ENCODE peak calls at places on chromosome 6, in seven cellular contexts. J is kidney, B is mammary epithelial cell, G is heart left ventricle, M is HCT116, K is cardiac muscle cell, C is WERI-Rb-1. R is an unnamed sample.

GRCh38 chr6:30100585-30101422 is 12.1 kb downstream of the TRIM31 start:
- DNase-seq in M (no peak), C (peak; percentile 27), K (peak; percentile 7), G (peak; percentile 54), J (peak; percentile 84), B (peak; percentile 54), R (no peak)

GRCh38 chr6:127457444-127458064 is 1.6 kb downstream of the KIAA0408 start:
- DNase-seq in C (no peak), J (no peak), B (peak; percentile 6), M (no peak), G (no peak), K (no peak), R (peak; percentile 79)

GRCh38 chr6:219641-220198 is 72.6 kb upstream of the DUSP22 start:
- DNase-seq in K (no peak), G (peak; percentile 62), B (no peak), M (no peak), C (no peak), J (no peak), R (peak; percentile 20)

GRCh38 chr6:157143171-157143884 is 180.0 kb downstream of the TMEM242 start:
- DNase-seq in G (no peak), C (no peak), J (no peak), B (no peak), M (no peak), K (peak; percentile 56), R (no peak)

GRCh38 chr6:163823577-163823976 is 409.1 kb downstream of the QKI start:
- DNase-seq in G (no peak), J (no peak), M (no peak), K (no peak), C (no peak), B (no peak), R (no peak)

GRCh38 chr6:109182590-109182989 is 87.3 kb downstream of the CEP57L1 start:
- DNase-seq in K (no peak), B (no peak), J (no peak), G (no peak), C (no peak), M (no peak), R (no peak)

GRCh38 chr6:149592983-149593382 is 26.8 kb downstream of the GINM1 start:
- DNase-seq in G (no peak), K (no peak), J (no peak), C (no peak), M (no peak), B (no peak), R (no peak)

GRCh38 chr6:32692019-32692418 is 25.6 kb upstream of the HLA-DQB1 start:
- DNase-seq in C (peak; percentile 86), G (no peak), J (no peak), B (peak; percentile 45), K (peak; percentile 19), M (peak; percentile 42), R (peak; percentile 22)

GRCh38 chr6:27025351-27025750 is 222.2 kb upstream of the PRSS16 start:
- DNase-seq in M (no peak), C (no peak), G (no peak), J (no peak), B (no peak), K (no peak), R (no peak)

GRCh38 chr6:27023664-27024063 is 223.8 kb upstream of the PRSS16 start:
- DNase-seq in M (no peak), K (no peak), J (no peak), C (no peak), B (no peak), G (no peak), R (no peak)

GRCh38 chr6:27016689-27017088 is 230.8 kb upstream of the PRSS16 start:
- DNase-seq in J (no peak), C (no peak), K (no peak), M (no peak), G (no peak), B (no peak), R (no peak)

GRCh38 chr6:27020553-27020880 is 227.0 kb upstream of the PRSS16 start:
- DNase-seq in C (no peak), B (no peak), J (no peak), K (no peak), G (no peak), M (no peak), R (no peak)

DNA sequence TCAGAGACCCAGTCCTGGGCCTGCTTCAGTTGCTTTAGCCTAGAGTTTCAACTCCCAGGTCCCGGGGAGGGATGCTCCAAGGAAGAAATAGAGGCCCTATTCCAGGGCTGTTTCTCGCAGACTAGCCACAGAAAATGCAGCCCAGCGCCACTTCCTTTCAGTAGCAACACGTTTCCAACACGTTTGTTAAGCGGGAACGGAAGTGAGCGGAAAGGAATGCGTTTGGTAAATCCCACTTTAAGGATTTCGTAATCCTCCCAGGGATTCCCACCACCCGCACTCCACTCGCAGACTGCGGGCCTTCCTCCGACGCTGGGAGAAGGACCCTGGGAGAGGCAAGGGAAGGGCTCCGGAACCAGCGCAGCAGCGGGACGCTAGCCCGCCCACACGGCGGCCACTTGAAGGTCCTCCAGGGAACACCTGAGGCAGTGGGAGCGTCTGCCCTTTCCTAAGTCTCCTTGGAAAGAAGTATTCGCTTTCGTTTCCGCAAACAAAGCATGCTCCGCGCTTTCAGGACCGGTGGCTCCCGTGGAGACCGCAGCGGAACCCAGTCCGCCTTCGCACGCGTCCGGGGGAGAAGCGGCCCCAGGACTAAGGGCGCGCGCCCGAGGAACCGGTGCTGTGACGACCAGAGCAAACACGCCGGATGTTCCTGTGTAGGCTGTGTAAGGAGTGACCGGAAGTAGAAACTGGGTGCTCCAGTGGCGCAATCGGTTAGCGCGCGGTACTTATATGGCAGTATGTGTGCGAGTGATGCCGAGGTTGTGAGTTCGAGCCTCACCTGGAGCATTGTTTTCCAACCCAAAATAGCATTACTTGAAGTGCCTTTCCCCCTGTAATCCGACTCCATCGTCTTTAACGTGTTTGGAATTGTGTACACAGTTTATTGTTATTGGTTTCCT is 227.6 kb upstream of the PRSS16 start:
- DNase-seq in J (peak; percentile 94), B (peak; percentile 90), K (peak; percentile 82), C (peak; percentile 69), M (peak; percentile 81), G (peak; percentile 86), R (peak; percentile 78)
- H3K27ac ChIP-seq in J (peak overlapping the region; percentile 79), B (peak overlapping the region; percentile 81), K (peak overlapping the region; percentile 98), C (peak overlapping the region; percentile 39), M (peak overlapping the region; percentile 71), G (peak overlapping the region; percentile 93), R (peak overlapping the region; percentile 60)

DNA sequence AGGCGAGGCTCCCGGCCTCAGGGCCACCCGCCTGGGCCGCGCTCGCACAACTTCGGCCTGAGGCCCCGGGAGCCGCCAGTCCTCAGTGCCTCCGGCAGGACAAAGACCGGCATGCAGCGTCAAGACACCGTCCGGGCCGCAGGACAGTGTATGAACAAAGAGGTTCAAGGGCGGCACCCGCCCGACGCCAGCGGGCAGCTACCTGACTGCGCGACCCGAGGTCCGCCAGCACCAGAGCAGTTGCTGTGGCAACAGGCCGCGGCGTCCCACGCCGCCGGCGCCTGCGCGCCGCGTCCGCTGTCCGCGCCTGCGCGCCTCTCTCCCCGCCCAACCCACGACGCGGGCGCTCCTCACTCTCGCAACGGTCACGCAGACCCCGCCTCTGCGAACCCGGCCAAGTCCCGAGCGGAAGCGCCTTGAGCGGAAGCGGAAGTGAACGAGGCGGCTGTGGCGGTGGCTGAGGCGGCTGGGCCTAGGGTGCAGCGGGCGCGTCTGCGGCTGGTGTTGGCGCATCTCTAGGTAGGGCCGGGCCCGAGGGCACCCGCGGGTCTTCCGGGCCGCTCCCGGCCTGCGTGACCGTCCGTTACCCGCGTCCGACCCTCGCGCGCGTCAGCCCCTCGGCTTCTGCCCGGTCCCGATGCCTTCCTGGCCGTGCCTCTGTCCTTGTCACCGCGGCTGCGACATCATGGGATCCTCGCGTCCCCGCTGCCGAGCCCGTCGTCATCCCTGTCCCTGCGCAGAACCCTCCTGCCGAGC is at the start of gene FAM120B:
- DNase-seq in K (peak; percentile 95), C (peak; percentile 95), J (peak; percentile 99), B (peak; percentile 93), M (peak; percentile 86), G (peak; percentile 97), R (peak; percentile 98)
- TF ChIP-seq CTCF in K (no peak), C (no peak), J (no peak), B (no peak), M (no peak), G (no peak), R (no peak)

GRCh38 chr6:81896561-81896960 is 144.1 kb upstream of the TENT5A start:
- DNase-seq in C (no peak), B (no peak), J (no peak), G (no peak), K (no peak), M (no peak), R (no peak)

GRCh38 chr6:81901589-81901988 is 149.1 kb upstream of the TENT5A start:
- DNase-seq in J (no peak), K (peak; percentile 42), G (peak; percentile 33), B (no peak), M (no peak), C (no peak), R (no peak)

GRCh38 chr6:81895511-81896185 is 143.2 kb upstream of the TENT5A start:
- DNase-seq in G (no peak), B (no peak), J (no peak), M (no peak), K (no peak), C (no peak), R (peak; percentile 17)

GRCh38 chr6:81897793-81898192 is 145.3 kb upstream of the TENT5A start:
- DNase-seq in G (no peak), M (no peak), C (no peak), K (no peak), B (no peak), J (no peak), R (no peak)

GRCh38 chr6:81900616-81901015 is 148.1 kb upstream of the TENT5A start:
- DNase-seq in M (no peak), K (no peak), G (no peak), C (no peak), B (no peak), J (no peak), R (no peak)
- H3K27ac ChIP-seq in M (no peak overlapping the region), K (no peak overlapping the region), G (no peak overlapping the region), C (no peak overlapping the region), B (no peak overlapping the region), J (no peak overlapping the region), R (no peak overlapping the region)

GRCh38 chr6:155765275-155766194 is 309.9 kb upstream of the NOX3 start:
- DNase-seq in B (peak; percentile 19), C (no peak), M (no peak), G (no peak), K (no peak), J (no peak), R (peak; percentile 57)
- TF ChIP-seq CTCF in B (no peak), C (no peak), M (no peak), G (no peak), K (no peak), J (no peak), R (peak; percentile 33)

DNA sequence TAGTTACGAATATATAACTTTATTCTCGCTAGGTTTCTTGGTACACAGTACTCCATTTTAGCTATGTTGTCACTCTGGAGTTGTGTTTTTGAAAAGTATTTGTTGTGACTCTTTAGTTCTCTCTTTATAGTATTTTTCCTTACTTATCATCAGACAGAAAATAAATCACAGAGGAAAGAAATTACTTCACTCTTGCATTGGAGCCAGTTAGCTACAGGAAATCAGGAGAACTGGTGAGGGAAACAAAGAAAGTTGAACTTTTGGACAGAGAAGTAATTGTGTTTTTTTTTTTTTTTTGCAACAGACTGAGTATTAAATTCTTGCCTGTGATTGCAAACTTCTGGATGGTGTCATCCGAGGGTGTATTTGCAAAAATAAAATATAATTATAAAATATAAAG is 34.0 kb downstream of the DSE start:
- DNase-seq in M (no peak), K (no peak), B (no peak), G (no peak), C (no peak), J (no peak), R (no peak)
- H3K27ac ChIP-seq in M (no peak overlapping the region), K (no peak overlapping the region), B (no peak overlapping the region), G (peak overlapping the region; percentile 28), C (no peak overlapping the region), J (no peak overlapping the region), R (no peak overlapping the region)

GRCh38 chr6:50185006-50185405 is 135.3 kb upstream of the DEFB112 start:
- DNase-seq in G (no peak), M (no peak), J (no peak), K (peak; percentile 49), C (peak; percentile 40), B (no peak), R (peak; percentile 35)
- TF ChIP-seq CTCF in G (no peak), M (no peak), J (peak; percentile 37), K (no peak), C (peak; percentile 95), B (peak; percentile 30), R (peak; percentile 62)